ENCODE peak calls at places on chromosome 10, in seven cellular contexts. One of them, this sample, is unnamed.

GRCh38 chr10:71087622-71088021 is 124.7 kb upstream of the UNC5B start:
- DNase-seq in AG04449: no peak
- DNase-seq in neural progenitor cell: no peak
- DNase-seq in WERI-Rb-1: peak
- DNase-seq in endothelial cell: peak
- DNase-seq in CD8-positive, alpha-beta T cell: no peak
- DNase-seq in body of pancreas: no peak
- DNase-seq in this sample: peak

GRCh38 chr10:14016011-14016536 is 314.6 kb downstream of the FRMD4A start:
- DNase-seq in WERI-Rb-1: no peak
- DNase-seq in body of pancreas: peak
- DNase-seq in neural progenitor cell: no peak
- DNase-seq in endothelial cell: no peak
- DNase-seq in CD8-positive, alpha-beta T cell: no peak
- DNase-seq in AG04449: no peak
- DNase-seq in this sample: peak

GRCh38 chr10:70903262-70903921 is 15.0 kb upstream of the PCBD1 start:
- DNase-seq in WERI-Rb-1: peak
- DNase-seq in CD8-positive, alpha-beta T cell: no peak
- DNase-seq in neural progenitor cell: peak
- DNase-seq in body of pancreas: peak
- DNase-seq in AG04449: no peak
- DNase-seq in endothelial cell: peak
- DNase-seq in this sample: peak

GRCh38 chr10:89470628-89471027 is 56.3 kb downstream of the IFIT5 start:
- DNase-seq in neural progenitor cell: no peak
- DNase-seq in CD8-positive, alpha-beta T cell: no peak
- DNase-seq in endothelial cell: no peak
- DNase-seq in WERI-Rb-1: no peak
- DNase-seq in body of pancreas: no peak
- DNase-seq in AG04449: no peak
- DNase-seq in this sample: no peak

GRCh38 chr10:88743999-88744398 is 15.8 kb upstream of the LIPN start:
- DNase-seq in body of pancreas: no peak
- DNase-seq in endothelial cell: no peak
- DNase-seq in CD8-positive, alpha-beta T cell: no peak
- DNase-seq in AG04449: no peak
- DNase-seq in neural progenitor cell: no peak
- DNase-seq in WERI-Rb-1: no peak
- DNase-seq in this sample: no peak

GRCh38 chr10:78952018-78952417 is 116.7 kb upstream of the ZMIZ1 start:
- DNase-seq in endothelial cell: no peak
- DNase-seq in neural progenitor cell: no peak
- DNase-seq in body of pancreas: no peak
- DNase-seq in CD8-positive, alpha-beta T cell: no peak
- DNase-seq in WERI-Rb-1: no peak
- DNase-seq in AG04449: no peak
- DNase-seq in this sample: no peak

GRCh38 chr10:110491346-110491745 is 6.4 kb upstream of the DUSP5 start:
- DNase-seq in WERI-Rb-1: no peak
- DNase-seq in AG04449: no peak
- DNase-seq in CD8-positive, alpha-beta T cell: no peak
- DNase-seq in endothelial cell: no peak
- DNase-seq in body of pancreas: no peak
- DNase-seq in neural progenitor cell: no peak
- DNase-seq in this sample: no peak

GRCh38 chr10:28969413-28969812 is 292.1 kb downstream of the BAMBI start:
- DNase-seq in AG04449: no peak
- DNase-seq in endothelial cell: no peak
- DNase-seq in body of pancreas: no peak
- DNase-seq in CD8-positive, alpha-beta T cell: no peak
- DNase-seq in WERI-Rb-1: no peak
- DNase-seq in neural progenitor cell: no peak
- DNase-seq in this sample: no peak

DNA sequence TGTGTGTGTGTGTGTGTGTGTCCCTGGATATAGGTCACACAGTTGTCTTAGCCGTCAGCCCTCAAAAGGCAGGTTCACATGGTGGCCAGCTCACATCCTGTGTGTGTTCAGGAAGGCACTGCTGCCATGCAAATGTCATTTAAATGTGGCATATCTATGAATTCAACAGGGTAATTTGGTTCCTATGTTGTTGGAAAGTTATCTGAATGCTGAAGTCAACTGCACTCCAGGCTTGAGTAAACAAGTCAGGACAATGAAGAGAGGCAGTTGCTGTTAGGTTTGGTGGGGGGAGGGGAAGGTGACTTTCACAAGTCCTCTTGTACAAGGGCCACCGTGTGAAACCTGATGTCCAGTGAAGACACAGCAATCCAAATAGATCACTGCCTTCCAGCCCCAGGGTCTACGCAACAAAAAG is 61.1 kb downstream of the PTPRE start:
- DNase-seq in WERI-Rb-1: no peak
- DNase-seq in AG04449: no peak
- DNase-seq in endothelial cell: no peak
- DNase-seq in body of pancreas: no peak
- DNase-seq in neural progenitor cell: no peak
- DNase-seq in CD8-positive, alpha-beta T cell: no peak
- DNase-seq in this sample: no peak
- TF ChIP-seq CTCF in WERI-Rb-1: no peak
- TF ChIP-seq CTCF in AG04449: no peak
- TF ChIP-seq CTCF in endothelial cell: no peak
- TF ChIP-seq CTCF in body of pancreas: no peak
- TF ChIP-seq CTCF in neural progenitor cell: no peak
- TF ChIP-seq CTCF in CD8-positive, alpha-beta T cell: no peak
- TF ChIP-seq CTCF in this sample: no peak

GRCh38 chr10:75029874-75030273 is 81.6 kb upstream of the SAMD8 start:
- DNase-seq in AG04449: no peak
- DNase-seq in neural progenitor cell: no peak
- DNase-seq in WERI-Rb-1: no peak
- DNase-seq in body of pancreas: no peak
- DNase-seq in CD8-positive, alpha-beta T cell: no peak
- DNase-seq in endothelial cell: no peak
- DNase-seq in this sample: no peak

GRCh38 chr10:75028748-75029147 is 82.7 kb upstream of the SAMD8 start:
- DNase-seq in AG04449: no peak
- DNase-seq in WERI-Rb-1: no peak
- DNase-seq in neural progenitor cell: no peak
- DNase-seq in body of pancreas: no peak
- DNase-seq in endothelial cell: no peak
- DNase-seq in CD8-positive, alpha-beta T cell: no peak
- DNase-seq in this sample: no peak

GRCh38 chr10:75032119-75032518 is 79.3 kb upstream of the SAMD8 start:
- DNase-seq in neural progenitor cell: no peak
- DNase-seq in WERI-Rb-1: no peak
- DNase-seq in endothelial cell: no peak
- DNase-seq in CD8-positive, alpha-beta T cell: no peak
- DNase-seq in AG04449: no peak
- DNase-seq in body of pancreas: no peak
- DNase-seq in this sample: no peak

GRCh38 chr10:75030371-75030770 is 81.1 kb upstream of the SAMD8 start:
- DNase-seq in endothelial cell: no peak
- DNase-seq in AG04449: no peak
- DNase-seq in WERI-Rb-1: no peak
- DNase-seq in neural progenitor cell: no peak
- DNase-seq in CD8-positive, alpha-beta T cell: no peak
- DNase-seq in body of pancreas: no peak
- DNase-seq in this sample: no peak

DNA sequence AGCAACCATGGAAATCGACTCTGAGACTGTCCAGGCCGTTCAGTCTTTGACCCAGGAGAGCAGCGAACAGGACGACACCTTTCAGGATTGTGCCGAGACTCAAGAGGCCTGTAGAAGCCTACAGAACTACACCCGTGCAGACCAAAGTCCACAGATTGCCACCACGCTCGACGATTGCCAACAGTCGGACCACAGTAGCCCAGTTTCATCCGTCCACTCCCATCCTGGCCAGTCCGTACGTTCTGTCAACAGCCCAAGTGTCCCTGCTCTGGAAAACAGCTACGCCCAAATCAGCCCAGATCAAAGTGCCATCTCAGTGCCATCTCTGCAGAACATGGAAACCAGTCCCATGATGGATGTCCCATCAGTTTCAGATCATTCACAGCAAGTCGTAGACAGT is 82.0 kb upstream of the SAMD8 start:
- DNase-seq in neural progenitor cell: no peak
- DNase-seq in endothelial cell: no peak
- DNase-seq in AG04449: no peak
- DNase-seq in CD8-positive, alpha-beta T cell: no peak
- DNase-seq in body of pancreas: no peak
- DNase-seq in WERI-Rb-1: no peak
- DNase-seq in this sample: no peak
- TF ChIP-seq CTCF in neural progenitor cell: no peak
- TF ChIP-seq CTCF in endothelial cell: no peak
- TF ChIP-seq CTCF in AG04449: no peak
- TF ChIP-seq CTCF in CD8-positive, alpha-beta T cell: no peak
- TF ChIP-seq CTCF in body of pancreas: no peak
- TF ChIP-seq CTCF in WERI-Rb-1: no peak
- TF ChIP-seq CTCF in this sample: no peak

DNA sequence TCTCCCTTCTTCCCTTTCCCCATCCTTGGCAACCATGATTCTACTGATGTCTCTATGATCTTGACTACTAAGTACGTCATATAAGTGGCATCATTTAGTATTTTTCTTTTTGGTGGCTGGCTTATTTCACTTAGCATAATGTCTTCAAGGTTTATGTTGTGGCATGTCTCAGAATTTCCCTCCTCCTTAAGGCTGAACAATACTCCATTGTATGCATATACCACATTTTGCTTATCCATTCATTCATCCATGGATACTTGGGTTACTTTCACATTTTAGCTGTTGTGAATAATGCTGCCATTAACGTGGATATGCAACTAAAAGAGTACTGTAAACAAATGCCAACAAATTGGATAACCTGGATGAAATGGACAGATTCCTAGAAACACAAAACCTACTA is 60.8 kb downstream of the BMPR1A start:
- DNase-seq in neural progenitor cell: no peak
- DNase-seq in endothelial cell: no peak
- DNase-seq in body of pancreas: no peak
- DNase-seq in AG04449: no peak
- DNase-seq in WERI-Rb-1: no peak
- DNase-seq in CD8-positive, alpha-beta T cell: no peak
- DNase-seq in this sample: no peak
- TF ChIP-seq CTCF in neural progenitor cell: no peak
- TF ChIP-seq CTCF in endothelial cell: no peak
- TF ChIP-seq CTCF in body of pancreas: no peak
- TF ChIP-seq CTCF in AG04449: no peak
- TF ChIP-seq CTCF in WERI-Rb-1: no peak
- TF ChIP-seq CTCF in CD8-positive, alpha-beta T cell: no peak
- TF ChIP-seq CTCF in this sample: no peak

DNA sequence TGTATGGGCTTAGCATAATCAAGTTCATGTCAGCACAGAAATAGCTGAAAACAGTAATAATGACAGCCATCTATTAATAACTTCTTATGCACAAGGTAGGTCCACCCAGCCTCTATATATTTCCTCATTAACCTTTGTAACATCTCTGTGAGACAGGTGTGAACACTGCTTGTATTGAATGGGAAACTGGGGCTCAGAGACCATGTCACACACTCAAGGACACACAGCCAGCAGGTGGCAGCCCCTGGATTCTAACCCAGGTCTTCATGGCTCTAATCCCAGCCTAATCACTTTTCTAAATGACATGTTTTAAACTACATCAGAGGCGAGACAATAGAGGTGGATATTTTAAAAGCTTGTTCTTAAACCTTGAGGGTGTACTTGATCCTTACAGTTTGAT is 591.4 kb downstream of the PARD3 start:
- DNase-seq in AG04449: no peak
- DNase-seq in endothelial cell: no peak
- DNase-seq in body of pancreas: no peak
- DNase-seq in neural progenitor cell: no peak
- DNase-seq in WERI-Rb-1: no peak
- DNase-seq in CD8-positive, alpha-beta T cell: no peak
- DNase-seq in this sample: no peak
- TF ChIP-seq CTCF in AG04449: no peak
- TF ChIP-seq CTCF in endothelial cell: no peak
- TF ChIP-seq CTCF in body of pancreas: no peak
- TF ChIP-seq CTCF in neural progenitor cell: no peak
- TF ChIP-seq CTCF in WERI-Rb-1: peak
- TF ChIP-seq CTCF in CD8-positive, alpha-beta T cell: no peak
- TF ChIP-seq CTCF in this sample: no peak

GRCh38 chr10:46992794-46993552 is 81.7 kb downstream of the PTPN20 start:
- DNase-seq in endothelial cell: no peak
- DNase-seq in AG04449: no peak
- DNase-seq in neural progenitor cell: peak
- DNase-seq in body of pancreas: peak
- DNase-seq in CD8-positive, alpha-beta T cell: no peak
- DNase-seq in WERI-Rb-1: peak
- DNase-seq in this sample: no peak
- TF ChIP-seq CTCF in endothelial cell: peak
- TF ChIP-seq CTCF in AG04449: peak
- TF ChIP-seq CTCF in neural progenitor cell: peak
- TF ChIP-seq CTCF in body of pancreas: no peak
- TF ChIP-seq CTCF in CD8-positive, alpha-beta T cell: no peak
- TF ChIP-seq CTCF in WERI-Rb-1: peak
- TF ChIP-seq CTCF in this sample: no peak

This sample was measured in lung.